ENCODE peak calls at places on chromosomes 7 and 10, in eight cellular contexts. S, J, L, Y, M, F, I and O are unnamed samples.

GRCh38 chr10:123494409-123494808 is 171.7 kb upstream of the GPR26 start:
- DNase-seq in S (no peak), J (no peak), L (no peak), Y (no peak), M (no peak), F (no peak), I (no peak), O (no peak)

GRCh38 chr7:39651262-39651661 is 27.9 kb downstream of the RALA start:
- DNase-seq in S (no peak), J (peak; percentile 28), L (no peak), Y (no peak), M (no peak), F (no peak), I (no peak), O (no peak)

GRCh38 chr10:121941532-121941931 is 13.7 kb upstream of the ATE1 start:
- DNase-seq in S (no peak), J (no peak), L (no peak), Y (no peak), M (no peak), F (no peak), I (no peak), O (no peak)

GRCh38 chr7:70829221-70830059 is 302.5 kb upstream of the GALNT17 start:
- DNase-seq in S (peak; percentile 70), J (no peak), L (peak; percentile 65), Y (peak; percentile 40), M (peak; percentile 91), F (peak; percentile 46), I (peak; percentile 32), O (peak; percentile 81)

GRCh38 chr10:58291538-58292174 is 22.7 kb downstream of the CISD1 start:
- DNase-seq in S (peak; percentile 65), J (no peak), L (peak; percentile 39), Y (no peak), M (peak; percentile 6), F (peak; percentile 24), I (peak; percentile 31), O (no peak)

GRCh38 chr7:25014735-25015134 is 34.8 kb upstream of the OSBPL3 start:
- DNase-seq in S (no peak), J (peak; percentile 89), L (no peak), Y (no peak), M (no peak), F (no peak), I (peak; percentile 86), O (no peak)

GRCh38 chr10:79018591-79019011 is 50.2 kb upstream of the ZMIZ1 start:
- DNase-seq in S (no peak), J (no peak), L (no peak), Y (no peak), M (no peak), F (no peak), I (no peak), O (peak; percentile 74)

GRCh38 chr7:156889089-156889488 is 3.9 kb downstream of the LMBR1 start:
- DNase-seq in S (no peak), J (no peak), L (no peak), Y (no peak), M (peak; percentile 91), F (no peak), I (no peak), O (no peak)

GRCh38 chr10:4699950-4700730 is 125.9 kb upstream of the AKR1E2 start:
- DNase-seq in S (no peak), J (no peak), L (no peak), Y (no peak), M (no peak), F (no peak), I (no peak), O (no peak)

GRCh38 chr10:132342553-132342952 is 10.6 kb downstream of the LRRC27 start:
- DNase-seq in S (no peak), J (no peak), L (no peak), Y (no peak), M (no peak), F (no peak), I (no peak), O (no peak)

GRCh38 chr7:30212720-30213119 is 71.7 kb upstream of the ZNRF2 start:
- DNase-seq in S (no peak), J (no peak), L (no peak), Y (no peak), M (peak; percentile 4), F (no peak), I (no peak), O (no peak)

GRCh38 chr10:4586756-4587155 is 239.3 kb upstream of the AKR1E2 start:
- DNase-seq in S (no peak), J (peak; percentile 17), L (no peak), Y (no peak), M (no peak), F (no peak), I (no peak), O (no peak)

GRCh38 chr10:103983367-103983911 is 16.5 kb downstream of the SLK start:
- DNase-seq in S (no peak), J (no peak), L (no peak), Y (peak; percentile 21), M (no peak), F (no peak), I (no peak), O (no peak)

GRCh38 chr7:47254081-47255006 is 327.6 kb downstream of the TNS3 start:
- DNase-seq in S (peak; percentile 67), J (no peak), L (peak; percentile 20), Y (peak; percentile 64), M (peak; percentile 40), F (peak; percentile 82), I (peak; percentile 42), O (peak; percentile 89)

GRCh38 chr10:96618648-96619047 is 31.8 kb upstream of the TM9SF3 start:
- DNase-seq in S (no peak), J (no peak), L (no peak), Y (no peak), M (peak; percentile 57), F (peak; percentile 52), I (peak; percentile 21), O (no peak)

GRCh38 chr7:12199363-12199762 is 11.7 kb upstream of the TMEM106B start:
- DNase-seq in S (no peak), J (no peak), L (no peak), Y (no peak), M (no peak), F (no peak), I (peak; percentile 71), O (no peak)